ENCODE peak calls at places on chromosomes 5 and 9, in six cellular contexts. F is H9, W is IMR-90, G is neuronal stem cell, N is trophoblast cell, D is H1. J is an unnamed sample.

GRCh38 chr5:143065185-143065584 is 295.0 kb downstream of the ARHGAP26 start:
- DNase-seq in D (no peak), F (no peak), W (peak), G (no peak), N (no peak), J (peak)

GRCh38 chr5:32690153-32690552 is 21.0 kb upstream of the NPR3 start:
- DNase-seq in N (no peak), F (no peak), G (no peak), W (no peak), D (no peak), J (no peak)

GRCh38 chr9:75168270-75169185 is 80.2 kb downstream of the OSTF1 start:
- DNase-seq in W (no peak), N (no peak), G (no peak), F (no peak), D (no peak), J (no peak)

GRCh38 chr9:72577212-72577753 is 55.9 kb downstream of the TMC1 start:
- DNase-seq in D (no peak), F (no peak), G (no peak), N (no peak), W (peak), J (peak)

GRCh38 chr5:176543428-176544182 is 5.5 kb upstream of the CDHR2 start:
- DNase-seq in D (no peak), W (no peak), G (peak), N (peak), F (peak), J (peak)

GRCh38 chr5:1522601-1523479 is 920 bp downstream of the LPCAT1 start:
- DNase-seq in W (no peak), N (no peak), F (peak), G (no peak), D (no peak), J (no peak)

GRCh38 chr9:81543695-81544094 is 145.7 kb downstream of the TLE1 start:
- DNase-seq in D (no peak), W (no peak), G (no peak), F (no peak), N (no peak), J (no peak)

GRCh38 chr5:175847061-175847460 is 24.3 kb upstream of the CPLX2 start:
- DNase-seq in G (no peak), F (no peak), D (no peak), N (no peak), W (no peak), J (no peak)

GRCh38 chr5:63401434-63402046 is 560.7 kb downstream of the HTR1A start:
- DNase-seq in W (peak), D (no peak), N (peak), G (peak), F (peak), J (peak)

GRCh38 chr5:126736141-126736540 is 40.8 kb upstream of the LMNB1 start:
- DNase-seq in D (no peak), W (peak), N (peak), F (no peak), G (no peak), J (no peak)

GRCh38 chr9:77440057-77440456 is 208.1 kb downstream of the GNA14 start:
- DNase-seq in F (peak), N (no peak), D (no peak), W (peak), G (no peak), J (no peak)

GRCh38 chr5:15500326-15500958 is 462 bp downstream of the FBXL7 start:
- DNase-seq in N (no peak), D (no peak), G (peak), W (peak), F (peak), J (peak)

GRCh38 chr9:2620876-2621677 is 510 bp upstream of the VLDLR start:
- DNase-seq in G (peak), D (no peak), W (peak), F (peak), N (peak), J (peak)

GRCh38 chr9:115144706-115145105 is 26.7 kb upstream of the TNC start:
- DNase-seq in F (no peak), D (no peak), W (no peak), N (no peak), G (no peak), J (no peak)

GRCh38 chr9:21070887-21071286 is 6.9 kb downstream of the IFNB1 start:
- DNase-seq in D (no peak), G (no peak), N (no peak), W (peak), F (no peak), J (no peak)

GRCh38 chr9:115604831-115605483 is 487.0 kb upstream of the TNC start:
- DNase-seq in F (no peak), D (no peak), G (no peak), W (peak), N (no peak), J (peak)

DNA sequence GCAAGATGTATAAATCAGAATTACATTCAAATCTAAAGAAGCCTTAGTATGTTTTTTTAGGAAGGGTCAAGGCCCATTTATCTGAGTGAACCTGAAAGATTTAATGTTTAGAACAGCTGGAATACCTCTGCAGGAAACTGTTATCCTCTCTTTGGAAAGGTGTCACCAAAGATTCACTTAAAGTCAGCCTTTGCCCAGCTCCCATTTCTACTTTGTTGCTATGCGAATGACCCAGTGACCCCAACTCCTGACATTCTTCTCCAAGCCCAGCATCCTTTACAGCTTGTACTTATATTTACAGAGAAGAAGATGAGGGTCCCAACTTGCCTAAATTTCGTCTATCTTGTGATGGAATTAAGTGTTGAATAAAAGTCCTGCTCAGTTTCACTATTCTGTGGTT is 1198.6 kb downstream of the CDH12 start:
- DNase-seq in N (no peak), G (no peak), F (no peak), D (no peak), W (no peak), J (no peak)
- H4K91ac ChIP-seq in N (no peak), G (no peak), F (no peak), D (no peak), W (no peak), J (no peak)

DNA sequence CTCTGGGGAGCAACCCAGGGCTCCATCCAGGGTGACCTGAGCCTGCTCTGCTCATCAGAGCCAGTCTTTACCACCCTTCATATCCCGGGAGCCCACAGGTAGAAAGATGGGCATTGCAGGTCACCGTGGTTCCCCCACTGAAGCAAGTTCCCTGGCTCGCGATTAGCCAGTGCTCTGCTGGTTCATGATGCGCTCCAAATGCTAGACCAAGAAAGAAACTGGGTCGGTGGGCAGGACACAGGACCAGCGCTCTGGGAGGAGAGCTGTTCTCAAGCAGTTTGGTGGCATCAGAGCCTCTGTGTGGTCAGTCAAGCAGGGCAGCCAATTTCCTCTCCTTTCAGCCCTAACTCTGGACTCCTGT is 156.5 kb downstream of the RGS3 start:
- DNase-seq in G (no peak), D (no peak), F (no peak), N (no peak), W (no peak), J (no peak)
- H2AK5ac ChIP-seq in G (no peak), D (peak), F (no peak), N (peak), W (peak), J (peak)

GRCh38 chr5:80573062-80573461 is 3.0 kb upstream of the ANKRD34B start:
- DNase-seq in D (no peak), G (no peak), F (no peak), N (no peak), W (no peak), J (no peak)

GRCh38 chr5:80568251-80568650 is 1.8 kb downstream of the ANKRD34B start:
- DNase-seq in F (no peak), G (no peak), W (no peak), D (no peak), N (no peak), J (no peak)

GRCh38 chr5:80569961-80570786 is at the start of gene ANKRD34B:
- DNase-seq in D (peak), N (no peak), F (peak), G (peak), W (no peak), J (peak)

GRCh38 chr5:80566711-80567259 is 3.3 kb downstream of the ANKRD34B start:
- DNase-seq in W (no peak), D (no peak), G (no peak), F (no peak), N (no peak), J (no peak)

DNA sequence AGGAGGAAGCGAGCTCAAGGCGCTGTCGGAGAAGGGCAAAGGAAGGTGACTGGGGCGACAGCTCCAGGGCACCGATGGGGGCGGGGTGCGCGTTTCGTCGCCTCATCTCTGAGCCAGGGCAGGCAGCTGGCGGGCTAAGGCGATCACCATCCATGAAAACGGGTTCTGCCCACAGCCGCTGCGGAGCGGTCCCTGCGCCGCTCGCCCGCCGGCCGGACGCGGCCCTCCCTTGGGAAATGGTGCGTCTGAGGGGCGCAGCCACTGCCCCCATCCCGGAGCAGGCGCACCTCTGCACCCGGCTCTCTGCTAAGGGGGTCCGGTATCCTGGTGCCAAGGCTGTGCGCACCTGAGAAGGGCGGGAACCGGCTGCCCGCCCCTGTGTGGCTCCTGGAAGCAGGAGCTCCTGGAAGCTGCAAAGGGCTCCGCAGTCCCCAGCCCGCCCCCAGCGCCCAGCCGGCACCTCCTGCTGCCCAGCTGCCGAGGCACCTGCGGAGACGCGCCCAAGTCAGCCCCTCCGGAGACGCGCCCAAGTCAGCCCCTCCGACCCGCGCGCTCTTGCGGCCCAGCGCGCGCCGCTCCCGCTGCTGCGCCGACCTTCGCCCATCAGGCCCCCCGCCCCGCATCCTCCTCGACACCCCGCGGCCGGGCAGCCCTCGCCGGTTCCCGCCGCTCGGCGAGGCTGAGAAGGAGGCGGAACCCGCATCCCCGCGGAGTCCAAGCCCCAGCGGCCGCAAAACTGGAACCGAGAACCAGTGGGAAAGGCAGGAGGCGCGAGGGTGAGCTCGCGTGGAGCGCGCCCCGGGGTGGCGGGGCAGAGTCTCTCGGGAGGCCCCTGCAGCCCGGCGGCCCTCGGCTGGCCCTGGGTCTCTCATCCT is 757 bp downstream of the ANKRD34B start:
- DNase-seq in D (no peak), F (peak), N (no peak), W (no peak), G (peak), J (no peak)
- H4K91ac ChIP-seq in D (no peak), F (no peak), N (no peak), W (no peak), G (no peak), J (no peak)

GRCh38 chr5:6592611-6593010 is 40.2 kb downstream of the NSUN2 start:
- DNase-seq in W (peak), N (no peak), F (no peak), G (no peak), D (no peak), J (no peak)
- H2AK5ac ChIP-seq in W (no peak), N (no peak), F (no peak), G (no peak), D (no peak), J (no peak)

DNA sequence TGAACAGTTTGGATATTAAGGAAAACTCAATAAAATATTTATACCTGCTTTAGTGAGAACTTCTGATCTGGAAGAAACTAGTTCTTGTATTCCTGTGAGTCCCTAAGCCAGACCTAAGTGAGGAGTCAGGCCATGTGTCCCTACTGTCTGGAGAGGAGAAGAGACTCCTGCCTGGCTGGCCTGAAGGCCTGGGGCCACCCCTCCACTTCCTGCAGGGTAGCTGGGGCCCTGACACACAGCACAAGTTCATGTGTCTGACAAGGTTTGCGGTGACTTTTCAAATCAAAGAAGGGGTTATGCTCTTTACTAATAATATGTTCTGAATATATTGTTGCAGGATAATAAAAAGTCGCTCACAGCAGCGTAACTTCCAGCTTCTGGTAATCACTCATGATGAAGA is 16.1 kb upstream of the IL13 start:
- DNase-seq in W (no peak), G (no peak), N (no peak), F (no peak), D (no peak), J (no peak)
- H4K91ac ChIP-seq in W (no peak), G (no peak), N (no peak), F (no peak), D (no peak), J (no peak)

DNA sequence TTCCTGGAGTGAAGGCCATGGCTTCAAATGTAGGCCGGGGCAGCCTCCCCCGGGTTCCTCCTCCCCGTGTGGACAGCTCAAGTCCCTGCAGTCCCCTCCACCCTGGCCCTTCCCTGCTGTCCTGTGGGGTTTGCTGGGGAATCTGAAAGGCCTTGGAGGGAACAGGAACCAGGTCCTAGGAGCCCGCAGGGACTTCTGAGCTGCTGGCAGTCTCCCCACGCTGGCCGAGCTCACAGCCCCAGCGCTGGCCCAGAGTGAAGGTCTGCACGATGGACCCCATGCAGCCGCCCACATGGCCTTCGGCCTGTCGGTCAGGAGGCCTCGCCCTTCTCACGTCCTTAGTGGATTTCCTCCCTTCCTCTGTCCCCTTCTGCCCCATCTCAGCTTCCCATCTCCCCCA is 25.7 kb upstream of the NOTCH1 start:
- DNase-seq in D (no peak), G (no peak), W (no peak), N (no peak), F (no peak), J (no peak)
- H2AK5ac ChIP-seq in D (peak), G (peak), W (peak), N (peak), F (no peak), J (peak)

GRCh38 chr9:6461619-6462018 is 48.6 kb downstream of the UHRF2 start:
- DNase-seq in F (no peak), G (no peak), W (no peak), D (no peak), N (no peak), J (no peak)

GRCh38 chr9:6460189-6460768 is 47.3 kb downstream of the UHRF2 start:
- DNase-seq in D (no peak), N (no peak), G (no peak), W (no peak), F (no peak), J (no peak)

DNA sequence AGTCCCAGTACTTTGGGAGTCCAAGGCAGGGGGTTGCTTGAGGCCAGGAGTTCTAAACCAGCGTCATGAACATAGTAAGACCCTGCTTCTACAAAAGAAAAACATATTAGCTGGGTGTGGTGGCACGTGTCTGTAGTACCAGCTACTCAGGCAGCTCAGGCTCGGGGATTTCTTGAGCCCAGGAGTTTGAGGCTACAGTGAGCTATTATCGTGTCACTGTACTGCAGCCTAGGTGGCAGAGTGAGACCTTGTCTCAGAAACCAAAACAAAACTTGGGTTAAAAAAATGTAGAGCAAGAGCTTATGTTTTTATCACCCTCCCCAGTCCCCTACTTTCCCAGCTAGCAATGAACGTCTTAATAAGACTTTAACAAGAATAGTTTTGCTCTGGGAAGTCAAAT is 46.7 kb downstream of the UHRF2 start:
- DNase-seq in N (no peak), D (no peak), G (no peak), W (no peak), F (no peak), J (no peak)
- H4K91ac ChIP-seq in N (no peak), D (no peak), G (no peak), W (no peak), F (no peak), J (no peak)

DNA sequence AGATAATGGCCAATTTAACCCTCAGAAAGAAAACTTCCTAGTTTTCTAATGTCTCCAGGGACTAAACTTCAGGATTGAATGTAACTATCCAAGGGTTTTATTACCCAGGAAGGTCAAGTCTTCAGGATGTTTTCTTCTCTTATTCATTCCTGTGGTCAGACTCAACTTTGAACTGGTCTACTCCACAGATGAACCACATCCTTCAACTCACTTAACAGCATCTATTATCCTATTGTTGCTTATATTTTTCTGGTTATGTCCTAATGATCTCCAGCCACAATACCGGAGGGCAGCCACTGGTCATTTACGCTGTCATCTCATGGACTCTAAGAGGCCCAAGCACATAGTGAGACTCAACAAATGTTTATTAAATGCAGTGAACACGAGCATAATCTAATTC is 47.2 kb upstream of the LIFR start:
- DNase-seq in D (no peak), F (no peak), G (no peak), N (no peak), W (peak), J (peak)
- H2AK5ac ChIP-seq in D (no peak), F (no peak), G (no peak), N (no peak), W (no peak), J (no peak)

DNA sequence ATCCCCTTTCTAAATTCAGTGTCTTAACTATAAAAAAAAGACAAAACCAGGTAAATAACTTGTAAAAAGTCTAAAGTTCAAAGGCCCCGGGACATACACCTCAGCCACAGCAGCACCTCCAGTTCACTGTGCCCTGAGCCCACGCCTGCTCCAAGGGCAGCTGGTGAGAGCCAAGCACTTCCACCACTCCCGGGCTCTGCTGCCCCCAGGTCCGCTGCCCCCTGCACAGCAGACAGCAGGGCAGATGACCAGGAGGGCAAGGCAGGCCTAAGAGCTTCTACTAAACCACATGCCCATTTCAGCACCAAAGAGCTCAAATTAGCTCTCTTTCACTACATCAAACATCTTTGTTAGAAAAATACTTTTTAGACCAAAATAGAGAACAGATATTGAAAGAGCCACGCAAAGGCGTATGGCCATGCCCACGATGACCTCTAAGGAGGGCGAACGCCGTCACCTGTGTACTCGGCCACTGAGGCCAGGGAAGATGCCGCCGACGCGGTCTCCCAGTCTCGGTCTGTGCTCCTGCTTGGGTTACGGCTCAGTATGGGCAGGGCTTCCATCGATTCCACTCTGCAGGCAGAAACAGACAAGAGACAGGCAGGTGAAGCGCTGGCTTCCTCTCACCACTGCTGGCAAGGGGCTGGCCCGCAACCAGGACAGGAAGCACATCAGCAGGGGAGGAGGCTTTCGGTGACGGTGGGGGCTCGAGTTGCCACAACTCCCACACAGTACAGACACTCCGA is 91.7 kb downstream of the CAMSAP1 start:
- DNase-seq in D (no peak), N (no peak), G (no peak), F (no peak), W (no peak), J (no peak)
- H4K91ac ChIP-seq in D (no peak), N (no peak), G (no peak), F (no peak), W (no peak), J (no peak)

J was measured in mesenchymal stem cell.